ENCODE peak calls at places on chromosome 21, in six cellular contexts. Z, S, Y, V, N and W are unnamed samples. For H3K9me3, the result is how much of the 10 kb centered on the place peaks cover.

GRCh38 chr21:37594472-37594951 is 227.9 kb downstream of the DYRK1A start:
- DNase-seq in Z (no peak), S (no peak), Y (no peak), V (no peak), N (no peak), W (no peak)

GRCh38 chr21:43312011-43312410 is 114.9 kb downstream of the SIK1 start:
- DNase-seq in Z (no peak), S (no peak), Y (no peak), V (no peak), N (no peak), W (no peak)

GRCh38 chr21:34126269-34126668 is 52.9 kb downstream of the MRPS6 start:
- DNase-seq in Z (no peak), S (no peak), Y (no peak), V (no peak), N (peak), W (no peak)

GRCh38 chr21:37696936-37697335 is 219.3 kb downstream of the KCNJ6 start:
- DNase-seq in Z (no peak), S (no peak), Y (no peak), V (no peak), N (no peak), W (no peak)

GRCh38 chr21:43331962-43332458 is 94.9 kb downstream of the SIK1 start:
- DNase-seq in Z (peak), S (no peak), Y (peak), V (no peak), N (no peak), W (peak)

GRCh38 chr21:35095859-35096291 is 46.8 kb upstream of the RUNX1 start:
- DNase-seq in Z (no peak), S (no peak), Y (no peak), V (no peak), N (no peak), W (no peak)

GRCh38 chr21:42314616-42315295 is 453 bp downstream of the TFF3 start:
- DNase-seq in Z (no peak), S (no peak), Y (no peak), V (no peak), N (no peak), W (no peak)

GRCh38 chr21:41367598-41368360 is 6.0 kb downstream of the MX2 start:
- DNase-seq in Z (no peak), S (no peak), Y (no peak), V (no peak), N (no peak), W (no peak)

GRCh38 chr21:41560701-41561158 is 52.8 kb upstream of the TMPRSS2 start:
- DNase-seq in Z (no peak), S (no peak), Y (no peak), V (no peak), N (no peak), W (no peak)

GRCh38 chr21:44084496-44085241 is 22.5 kb upstream of the PWP2 start:
- DNase-seq in Z (no peak), S (no peak), Y (no peak), V (no peak), N (no peak), W (no peak)

GRCh38 chr21:46213620-46214286 is 14.8 kb downstream of the LSS start:
- DNase-seq in Z (peak), S (no peak), Y (no peak), V (no peak), N (no peak), W (no peak)

GRCh38 chr21:44958471-44959191 is 18.8 kb downstream of the SLX9 start:
- DNase-seq in Z (peak), S (no peak), Y (peak), V (no peak), N (peak), W (no peak)

GRCh38 chr21:42650441-42651421 is 2.7 kb upstream of the PDE9A start:
- DNase-seq in Z (no peak), S (no peak), Y (no peak), V (no peak), N (no peak), W (no peak)

GRCh38 chr21:15552914-15553491 is 176.8 kb upstream of the USP25 start:
- DNase-seq in Z (no peak), S (no peak), Y (no peak), V (no peak), N (no peak), W (no peak)

GRCh38 chr21:41707231-41707988 is 59.4 kb downstream of the RIPK4 start:
- DNase-seq in Z (peak), S (peak), Y (no peak), V (no peak), N (no peak), W (no peak)

GRCh38 chr21:15659768-15660423 is 69.9 kb upstream of the USP25 start:
- DNase-seq in Z (no peak), S (no peak), Y (no peak), V (no peak), N (no peak), W (no peak)

GRCh38 chr21:33870768-33871167 is 44.8 kb downstream of the ATP5PO start:
- DNase-seq in Z (no peak), S (no peak), Y (no peak), V (no peak), N (no peak), W (no peak)

DNA sequence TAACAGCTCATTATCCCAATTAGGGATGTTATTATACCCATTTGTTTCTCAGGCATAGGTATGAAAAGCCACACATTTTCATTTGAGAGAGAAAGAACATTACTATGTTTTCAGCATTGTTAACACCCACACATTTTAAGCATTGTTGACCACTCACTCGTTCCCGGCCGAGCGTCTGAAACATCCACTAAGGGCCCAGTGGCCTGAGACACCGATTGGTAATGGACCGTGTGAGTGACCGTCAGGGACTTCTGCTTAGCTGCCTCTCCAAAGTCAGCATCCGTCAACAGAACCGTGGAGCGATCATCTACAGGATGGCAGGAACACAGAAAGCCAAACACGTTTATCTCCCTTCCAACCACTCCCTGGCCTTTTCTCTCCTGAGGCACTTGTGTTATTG is 184.6 kb downstream of the PCP4 start:
- DNase-seq in Z (no peak), S (no peak), Y (no peak), V (no peak), N (no peak), W (no peak)
- H3K9me3 ChIP-seq in Z (under half), S (under half), Y (under half), V (under half), N (under half), W (under half)

GRCh38 chr21:30028537-30028936 is 88.7 kb upstream of the GRIK1 start:
- DNase-seq in Z (no peak), S (no peak), Y (no peak), V (no peak), N (no peak), W (no peak)
- H3K9me3 ChIP-seq in Z (under half), S (under half), Y (under half), V (under half), N (under half), W (under half)

DNA sequence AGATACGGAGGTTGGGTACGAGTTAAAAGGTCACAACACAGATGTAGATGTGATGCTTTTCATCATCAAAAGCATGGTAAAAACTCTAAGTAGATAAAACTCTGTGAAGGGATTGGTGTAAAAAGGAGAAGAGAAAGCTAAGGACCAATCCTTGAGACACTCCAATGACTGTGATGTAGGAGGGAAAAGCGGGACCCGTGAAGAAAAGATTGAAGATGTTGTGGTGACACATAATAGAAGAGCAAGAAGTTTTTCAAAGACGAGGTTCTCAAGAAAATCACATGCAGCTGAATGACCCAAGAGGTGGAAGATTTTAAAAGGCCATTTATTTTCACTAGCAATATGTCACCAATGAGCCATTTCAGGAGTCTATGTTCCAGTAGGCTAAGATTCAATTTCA is 179.5 kb downstream of the MRPL39 start:
- DNase-seq in Z (no peak), S (no peak), Y (no peak), V (no peak), N (no peak), W (no peak)
- H3K9me3 ChIP-seq in Z (under half), S (under half), Y (under half), V (under half), N (under half), W (under half)

GRCh38 chr21:39523930-39524329 is 72.2 kb downstream of the SH3BGR start:
- DNase-seq in Z (no peak), S (no peak), Y (no peak), V (no peak), N (no peak), W (no peak)
- H3K9me3 ChIP-seq in Z (under half), S (under half), Y (under half), V (under half), N (under half), W (under half)

GRCh38 chr21:32732544-32732943 is 4.7 kb upstream of the SYNJ1 start:
- DNase-seq in Z (no peak), S (no peak), Y (no peak), V (no peak), N (no peak), W (no peak)
- H3K9me3 ChIP-seq in Z (under half), S (under half), Y (under half), V (under half), N (under half), W (under half)

GRCh38 chr21:22352088-22352487 is 1353.9 kb downstream of the NCAM2 start:
- DNase-seq in Z (no peak), S (no peak), Y (no peak), V (no peak), N (no peak), W (no peak)
- H3K9me3 ChIP-seq in Z (under half), S (under half), Y (under half), V (under half), N (under half), W (under half)

DNA sequence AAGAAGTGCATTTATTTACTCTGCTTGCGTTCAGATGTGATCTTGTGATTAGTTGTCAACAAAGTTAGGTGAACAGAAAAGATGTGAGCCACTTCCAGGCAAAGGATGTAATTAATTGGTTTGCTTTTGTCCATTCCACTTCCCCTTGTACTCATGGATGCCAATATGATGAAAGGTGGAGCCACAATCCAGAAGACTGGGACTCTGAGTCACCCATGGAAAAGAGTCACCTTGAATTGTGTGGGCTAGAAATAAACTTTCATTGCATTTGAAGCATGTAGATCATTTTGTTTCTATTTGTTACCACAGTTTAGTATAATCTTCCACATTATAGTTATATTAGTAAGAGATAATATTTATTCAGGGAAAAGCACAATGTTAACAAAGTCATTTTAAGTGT is 684.2 kb downstream of the LTN1 start:
- DNase-seq in Z (no peak), S (no peak), Y (no peak), V (no peak), N (no peak), W (no peak)
- H3K9me3 ChIP-seq in Z (under half), S (under half), Y (under half), V (under half), N (under half), W (under half)

GRCh38 chr21:21007606-21008005 is 9.4 kb downstream of the NCAM2 start:
- DNase-seq in Z (no peak), S (no peak), Y (no peak), V (no peak), N (no peak), W (no peak)

GRCh38 chr21:21010698-21011097 is 12.5 kb downstream of the NCAM2 start:
- DNase-seq in Z (no peak), S (no peak), Y (no peak), V (no peak), N (no peak), W (no peak)

GRCh38 chr21:21010228-21010627 is 12.0 kb downstream of the NCAM2 start:
- DNase-seq in Z (no peak), S (no peak), Y (no peak), V (no peak), N (no peak), W (no peak)
- H3K9me3 ChIP-seq in Z (under half), S (under half), Y (under half), V (under half), N (under half), W (under half)

DNA sequence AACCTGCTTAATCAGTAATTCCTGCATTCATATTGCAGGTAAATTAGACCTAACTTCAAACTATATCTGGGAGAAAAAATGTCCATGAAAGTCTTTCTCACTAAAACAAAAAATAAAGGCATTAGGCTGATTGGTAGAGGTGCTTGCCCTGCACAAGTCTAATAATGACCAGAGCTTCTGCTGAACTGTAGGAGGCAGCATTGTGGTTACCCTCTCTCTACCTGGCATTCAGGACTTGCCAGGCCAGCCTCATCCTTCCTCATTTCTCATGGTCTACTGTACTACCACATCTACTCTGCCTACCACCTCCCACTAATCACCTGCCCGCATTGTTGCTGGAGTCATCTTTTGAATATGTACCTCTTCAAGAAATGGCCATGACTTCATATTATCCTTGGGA is 60.8 kb upstream of the KRTAP11-1 start:
- DNase-seq in Z (no peak), S (no peak), Y (no peak), V (no peak), N (no peak), W (no peak)
- H3K9me3 ChIP-seq in Z (under half), S (under half), Y (under half), V (under half), N (under half), W (under half)